ENCODE peak calls at places on chromosomes 13 and 19, in eight cellular contexts. G is mucosa of gallbladder, Y is GOT3, I is NCI-H1930, K is neuronal stem cell, C is spleen, D is HTR-8/SVneo, U is T-cell. N is an unnamed sample.

GRCh38 chr19:8158411-8159074 is 9.2 kb upstream of the FBN3 start:
- DNase-seq in G (peak), Y (no peak), I (peak), K (peak), C (no peak), D (peak), U (peak), N (peak)

GRCh38 chr13:87669379-87669978 is 1.7 kb upstream of the SLITRK5 start:
- DNase-seq in G (no peak), Y (no peak), I (peak), K (no peak), C (no peak), D (no peak), U (no peak), N (no peak)

GRCh38 chr19:6674868-6675305 is 4.9 kb upstream of the TNFSF14 start:
- DNase-seq in G (peak), Y (peak), I (no peak), K (peak), C (peak), D (peak), U (peak), N (peak)

GRCh38 chr19:4911786-4912672 is 2.7 kb downstream of the UHRF1 start:
- DNase-seq in G (peak), Y (peak), I (no peak), K (no peak), C (peak), D (peak), U (peak), N (peak)

GRCh38 chr19:55270172-55270942 is 9.6 kb downstream of the HSPBP1 start:
- DNase-seq in G (no peak), Y (no peak), I (no peak), K (no peak), C (no peak), D (no peak), U (no peak), N (no peak)

GRCh38 chr19:40592170-40592569 is 9.0 kb upstream of the LTBP4 start:
- DNase-seq in G (no peak), Y (no peak), I (no peak), K (no peak), C (no peak), D (no peak), U (no peak), N (no peak)

GRCh38 chr19:14073232-14073924 is 792 bp downstream of the MISP3 start:
- DNase-seq in G (peak), Y (peak), I (peak), K (peak), C (peak), D (peak), U (peak), N (peak)

GRCh38 chr13:81957121-81957520 is 1616.2 kb upstream of the SPRY2 start:
- DNase-seq in G (no peak), Y (no peak), I (no peak), K (no peak), C (no peak), D (no peak), U (no peak), N (no peak)

GRCh38 chr19:13637664-13638063 is 126.7 kb upstream of the MRI1 start:
- DNase-seq in G (no peak), Y (no peak), I (no peak), K (no peak), C (no peak), D (no peak), U (no peak), N (no peak)

GRCh38 chr13:49303533-49304252 is 56.0 kb downstream of the CDADC1 start:
- DNase-seq in G (no peak), Y (no peak), I (no peak), K (no peak), C (peak), D (no peak), U (no peak), N (no peak)

GRCh38 chr13:42001580-42001979 is 40.7 kb upstream of the VWA8 start:
- DNase-seq in G (no peak), Y (no peak), I (no peak), K (no peak), C (no peak), D (peak), U (no peak), N (no peak)

GRCh38 chr13:91493442-91493841 is 95.0 kb downstream of the GPC5 start:
- DNase-seq in G (no peak), Y (no peak), I (no peak), K (no peak), C (no peak), D (no peak), U (no peak), N (no peak)

GRCh38 chr19:29029271-29029670 is 183.7 kb downstream of the UQCRFS1 start:
- DNase-seq in G (no peak), Y (no peak), I (no peak), K (no peak), C (no peak), D (no peak), U (no peak), N (no peak)

GRCh38 chr13:108463365-108463764 is 166.0 kb upstream of the MYO16 start:
- DNase-seq in G (no peak), Y (no peak), I (no peak), K (no peak), C (no peak), D (no peak), U (no peak), N (no peak)